ENCODE peak calls at places on chromosomes 7 and 10, in four cellular contexts. Y is adrenal gland, M is T-cell, L is transverse colon. H is an unnamed sample.
A peak's percentile ranks its signal among the peaks of the same experiment; 100 is the strongest.

GRCh38 chr7:46032936-46033335 is 111.9 kb upstream of the IGFBP3 start:
- DNase-seq in Y (no peak), L (no peak), M (no peak), H (no peak)

GRCh38 chr10:6204341-6205191 is 1.8 kb downstream of the PFKFB3 start:
- DNase-seq in Y (peak; percentile 85), L (peak; percentile 32), M (no peak), H (no peak)

GRCh38 chr10:49751636-49752510 is 10.2 kb downstream of the OGDHL start:
- DNase-seq in M (no peak), L (no peak), Y (no peak), H (no peak)

GRCh38 chr10:4003348-4003973 is 218.5 kb upstream of the KLF6 start:
- DNase-seq in L (no peak), Y (no peak), M (no peak), H (no peak)

GRCh38 chr7:754531-755420 is 27.7 kb upstream of the PRKAR1B start:
- DNase-seq in L (no peak), Y (no peak), M (no peak), H (no peak)

GRCh38 chr10:9209105-9209798 is 1154.8 kb downstream of the GATA3 start:
- DNase-seq in Y (peak; percentile 75), L (peak; percentile 53), M (peak; percentile 63), H (peak; percentile 50)

GRCh38 chr7:15305002-15305600 is 256.7 kb downstream of the AGMO start:
- DNase-seq in L (peak; percentile 23), Y (peak; percentile 56), M (no peak), H (no peak)

GRCh38 chr7:51545131-51545530 is 228.5 kb upstream of the COBL start:
- DNase-seq in Y (no peak), L (no peak), M (no peak), H (no peak)

GRCh38 chr10:121766426-121766825 is 161.4 kb downstream of the ATE1 start:
- DNase-seq in L (no peak), Y (no peak), M (no peak), H (no peak)

GRCh38 chr7:88344956-88345832 is 38.5 kb upstream of the STEAP4 start:
- DNase-seq in Y (peak; percentile 58), M (no peak), L (peak; percentile 25), H (no peak)

GRCh38 chr7:44280993-44281721 is 44.2 kb downstream of the CAMK2B start:
- DNase-seq in M (no peak), L (peak; percentile 5), Y (peak; percentile 14), H (no peak)

GRCh38 chr10:75407296-75407715 is 5.7 kb upstream of the ZNF503 start:
- DNase-seq in Y (no peak), L (no peak), M (no peak), H (no peak)

GRCh38 chr10:100184426-100185219 is 1.2 kb downstream of the ERLIN1 start:
- DNase-seq in M (no peak), Y (no peak), L (no peak), H (no peak)

GRCh38 chr10:61606971-61607907 is 55.5 kb upstream of the CABCOCO1 start:
- DNase-seq in L (no peak), Y (no peak), M (no peak), H (no peak)

GRCh38 chr7:34756025-34756437 is 98.0 kb downstream of the NPSR1 start:
- DNase-seq in Y (no peak), L (no peak), M (no peak), H (no peak)

GRCh38 chr10:43444897-43445466 is 8.1 kb downstream of the ZNF487 start:
- DNase-seq in M (no peak), Y (no peak), L (no peak), H (no peak)

GRCh38 chr7:157627033-157627432 is 290.2 kb downstream of the DNAJB6 start:
- DNase-seq in L (no peak), M (no peak), Y (no peak), H (no peak)

GRCh38 chr10:21498977-21499376 is 26.5 kb downstream of the SKIDA1 start:
- DNase-seq in M (no peak), L (no peak), Y (no peak), H (no peak)

GRCh38 chr10:107971973-107972372 is 807.5 kb upstream of the SORCS1 start:
- DNase-seq in L (no peak), Y (no peak), M (no peak), H (no peak)

GRCh38 chr7:2509298-2509906 is 10.2 kb upstream of the LFNG start:
- DNase-seq in Y (no peak), L (no peak), M (no peak), H (no peak)

GRCh38 chr7:142030846-142031245 is 35.2 kb downstream of the MGAM start:
- DNase-seq in Y (no peak), M (no peak), L (no peak), H (no peak)

GRCh38 chr10:114499630-114500190 is 95.4 kb upstream of the AFAP1L2 start:
- DNase-seq in M (peak; percentile 69), Y (no peak), L (peak; percentile 87), H (peak; percentile 61)

GRCh38 chr7:446289-446935 is 73.2 kb downstream of the PDGFA start:
- DNase-seq in Y (no peak), L (no peak), M (no peak), H (no peak)

GRCh38 chr7:155644178-155644970 is at the start of gene RBM33:
- DNase-seq in M (peak; percentile 82), L (peak; percentile 81), Y (peak; percentile 76), H (peak; percentile 82)

GRCh38 chr10:123146892-123147634 is 873 bp upstream of the HMX2 start:
- DNase-seq in L (no peak), M (no peak), Y (no peak), H (no peak)

GRCh38 chr10:5913736-5914135 is 23.7 kb downstream of the FBH1 start:
- DNase-seq in M (no peak), Y (no peak), L (no peak), H (no peak)

GRCh38 chr10:14126697-14127440 is 203.9 kb downstream of the FRMD4A start:
- DNase-seq in L (no peak), Y (no peak), M (no peak), H (no peak)

H was measured in central memory CD4-positive, alpha-beta T cell.